ENCODE peak calls at places on chromosomes 4 and X, in ten cellular contexts. One of them, this sample, is unnamed.

GRCh38 chr4:8915201-8916200 is 43.9 kb upstream of the HMX1 start:
- DNase-seq in neural crest cell: no peak
- DNase-seq in upper lobe of right lung: peak
- DNase-seq in RPMI8226: no peak
- DNase-seq in globus pallidus: no peak
- DNase-seq in LHCN-M2: no peak
- DNase-seq in stimulated activated CD4-positive, alpha-beta T cell treated with anti-CD3 and anti-CD28 coated beads, Interleukin-1b, Interleukin-23, amount 100 ng/mL, for 24 hours: no peak
- DNase-seq in SW480: no peak
- DNase-seq in H4: peak
- DNase-seq in nucleus accumbens: no peak
- DNase-seq in this sample: peak

GRCh38 chrX:104335765-104336164 is 81.0 kb upstream of the ESX1 start:
- DNase-seq in neural crest cell: no peak
- DNase-seq in upper lobe of right lung: no peak
- DNase-seq in RPMI8226: no peak
- DNase-seq in globus pallidus: no peak
- DNase-seq in LHCN-M2: peak
- DNase-seq in stimulated activated CD4-positive, alpha-beta T cell treated with anti-CD3 and anti-CD28 coated beads, Interleukin-1b, Interleukin-23, amount 100 ng/mL, for 24 hours: no peak
- DNase-seq in SW480: no peak
- DNase-seq in H4: peak
- DNase-seq in nucleus accumbens: no peak
- DNase-seq in this sample: no peak

GRCh38 chrX:103573205-103573604 is 12.1 kb upstream of the TCEAL4 start:
- DNase-seq in neural crest cell: no peak
- DNase-seq in upper lobe of right lung: no peak
- DNase-seq in RPMI8226: no peak
- DNase-seq in globus pallidus: no peak
- DNase-seq in LHCN-M2: peak
- DNase-seq in stimulated activated CD4-positive, alpha-beta T cell treated with anti-CD3 and anti-CD28 coated beads, Interleukin-1b, Interleukin-23, amount 100 ng/mL, for 24 hours: no peak
- DNase-seq in SW480: no peak
- DNase-seq in H4: no peak
- DNase-seq in nucleus accumbens: no peak
- DNase-seq in this sample: no peak

GRCh38 chrX:114774691-114775090 is 190.8 kb downstream of the HTR2C start:
- DNase-seq in neural crest cell: no peak
- DNase-seq in upper lobe of right lung: no peak
- DNase-seq in RPMI8226: no peak
- DNase-seq in globus pallidus: no peak
- DNase-seq in LHCN-M2: no peak
- DNase-seq in stimulated activated CD4-positive, alpha-beta T cell treated with anti-CD3 and anti-CD28 coated beads, Interleukin-1b, Interleukin-23, amount 100 ng/mL, for 24 hours: no peak
- DNase-seq in SW480: no peak
- DNase-seq in H4: no peak
- DNase-seq in nucleus accumbens: no peak
- DNase-seq in this sample: no peak

GRCh38 chr4:121191351-121191750 is 27.2 kb upstream of the TNIP3 start:
- DNase-seq in neural crest cell: no peak
- DNase-seq in upper lobe of right lung: no peak
- DNase-seq in RPMI8226: no peak
- DNase-seq in globus pallidus: no peak
- DNase-seq in LHCN-M2: no peak
- DNase-seq in stimulated activated CD4-positive, alpha-beta T cell treated with anti-CD3 and anti-CD28 coated beads, Interleukin-1b, Interleukin-23, amount 100 ng/mL, for 24 hours: no peak
- DNase-seq in SW480: no peak
- DNase-seq in H4: no peak
- DNase-seq in nucleus accumbens: no peak
- DNase-seq in this sample: no peak

GRCh38 chrX:153669174-153669890 is 4.3 kb downstream of the PNCK start:
- DNase-seq in neural crest cell: no peak
- DNase-seq in upper lobe of right lung: peak
- DNase-seq in RPMI8226: peak
- DNase-seq in globus pallidus: no peak
- DNase-seq in LHCN-M2: no peak
- DNase-seq in stimulated activated CD4-positive, alpha-beta T cell treated with anti-CD3 and anti-CD28 coated beads, Interleukin-1b, Interleukin-23, amount 100 ng/mL, for 24 hours: no peak
- DNase-seq in SW480: no peak
- DNase-seq in H4: no peak
- DNase-seq in nucleus accumbens: no peak
- DNase-seq in this sample: no peak

GRCh38 chr4:173182403-173182802 is 13.8 kb downstream of the GALNT7 start:
- DNase-seq in neural crest cell: no peak
- DNase-seq in upper lobe of right lung: no peak
- DNase-seq in RPMI8226: no peak
- DNase-seq in globus pallidus: no peak
- DNase-seq in LHCN-M2: peak
- DNase-seq in stimulated activated CD4-positive, alpha-beta T cell treated with anti-CD3 and anti-CD28 coated beads, Interleukin-1b, Interleukin-23, amount 100 ng/mL, for 24 hours: no peak
- DNase-seq in SW480: no peak
- DNase-seq in H4: peak
- DNase-seq in nucleus accumbens: no peak
- DNase-seq in this sample: no peak

GRCh38 chr4:170610464-170610863 is 520.7 kb upstream of the AADAT start:
- DNase-seq in neural crest cell: no peak
- DNase-seq in upper lobe of right lung: no peak
- DNase-seq in RPMI8226: no peak
- DNase-seq in globus pallidus: no peak
- DNase-seq in LHCN-M2: no peak
- DNase-seq in stimulated activated CD4-positive, alpha-beta T cell treated with anti-CD3 and anti-CD28 coated beads, Interleukin-1b, Interleukin-23, amount 100 ng/mL, for 24 hours: no peak
- DNase-seq in SW480: no peak
- DNase-seq in H4: no peak
- DNase-seq in nucleus accumbens: no peak
- DNase-seq in this sample: no peak

GRCh38 chrX:153968754-153969124 is 2.9 kb downstream of the HCFC1 start:
- DNase-seq in neural crest cell: no peak
- DNase-seq in upper lobe of right lung: no peak
- DNase-seq in RPMI8226: peak
- DNase-seq in globus pallidus: no peak
- DNase-seq in LHCN-M2: peak
- DNase-seq in stimulated activated CD4-positive, alpha-beta T cell treated with anti-CD3 and anti-CD28 coated beads, Interleukin-1b, Interleukin-23, amount 100 ng/mL, for 24 hours: no peak
- DNase-seq in SW480: no peak
- DNase-seq in H4: no peak
- DNase-seq in nucleus accumbens: peak
- DNase-seq in this sample: no peak

GRCh38 chr4:39514888-39515401 is 12.3 kb downstream of the UGDH start:
- DNase-seq in neural crest cell: no peak
- DNase-seq in upper lobe of right lung: peak
- DNase-seq in RPMI8226: no peak
- DNase-seq in globus pallidus: no peak
- DNase-seq in LHCN-M2: peak
- DNase-seq in stimulated activated CD4-positive, alpha-beta T cell treated with anti-CD3 and anti-CD28 coated beads, Interleukin-1b, Interleukin-23, amount 100 ng/mL, for 24 hours: no peak
- DNase-seq in SW480: peak
- DNase-seq in H4: peak
- DNase-seq in nucleus accumbens: no peak
- DNase-seq in this sample: no peak

GRCh38 chr4:139663561-139664138 is 2.0 kb upstream of the MGST2 start:
- DNase-seq in neural crest cell: no peak
- DNase-seq in upper lobe of right lung: no peak
- DNase-seq in RPMI8226: no peak
- DNase-seq in globus pallidus: no peak
- DNase-seq in LHCN-M2: no peak
- DNase-seq in stimulated activated CD4-positive, alpha-beta T cell treated with anti-CD3 and anti-CD28 coated beads, Interleukin-1b, Interleukin-23, amount 100 ng/mL, for 24 hours: no peak
- DNase-seq in SW480: no peak
- DNase-seq in H4: no peak
- DNase-seq in nucleus accumbens: no peak
- DNase-seq in this sample: no peak

GRCh38 chr4:148444296-148445070 is 2.3 kb upstream of the NR3C2 start:
- DNase-seq in neural crest cell: peak
- DNase-seq in upper lobe of right lung: peak
- DNase-seq in RPMI8226: no peak
- DNase-seq in globus pallidus: no peak
- DNase-seq in LHCN-M2: peak
- DNase-seq in stimulated activated CD4-positive, alpha-beta T cell treated with anti-CD3 and anti-CD28 coated beads, Interleukin-1b, Interleukin-23, amount 100 ng/mL, for 24 hours: peak
- DNase-seq in SW480: no peak
- DNase-seq in H4: no peak
- DNase-seq in nucleus accumbens: peak
- DNase-seq in this sample: no peak

GRCh38 chr4:166498541-166498940 is 625.5 kb downstream of the TLL1 start:
- DNase-seq in neural crest cell: no peak
- DNase-seq in upper lobe of right lung: no peak
- DNase-seq in RPMI8226: no peak
- DNase-seq in globus pallidus: no peak
- DNase-seq in LHCN-M2: no peak
- DNase-seq in stimulated activated CD4-positive, alpha-beta T cell treated with anti-CD3 and anti-CD28 coated beads, Interleukin-1b, Interleukin-23, amount 100 ng/mL, for 24 hours: no peak
- DNase-seq in SW480: no peak
- DNase-seq in H4: no peak
- DNase-seq in nucleus accumbens: no peak
- DNase-seq in this sample: no peak

GRCh38 chr4:85498068-85498733 is 23.3 kb downstream of the ARHGAP24 start:
- DNase-seq in neural crest cell: no peak
- DNase-seq in upper lobe of right lung: peak
- DNase-seq in RPMI8226: peak
- DNase-seq in globus pallidus: peak
- DNase-seq in LHCN-M2: peak
- DNase-seq in stimulated activated CD4-positive, alpha-beta T cell treated with anti-CD3 and anti-CD28 coated beads, Interleukin-1b, Interleukin-23, amount 100 ng/mL, for 24 hours: no peak
- DNase-seq in SW480: no peak
- DNase-seq in H4: peak
- DNase-seq in nucleus accumbens: no peak
- DNase-seq in this sample: peak